ENCODE peak calls at places on chromosomes 3 and 15, in ten cellular contexts. P is sigmoid colon, N is endothelial cell of umbilical vein, R is SK-N-SH, Z is left lung, J is cardiac muscle cell, Q is keratinocyte, S is testis, O is pancreas, T is GM12878. A is an unnamed sample.

GRCh38 chr3:16338999-16339398 is 74.0 kb downstream of the OXNAD1 start:
- DNase-seq in P (no peak), N (peak; percentile 31), R (no peak), Z (no peak), J (no peak), Q (no peak), S (no peak), O (no peak), T (no peak), A (peak; percentile 89)

GRCh38 chr15:70385052-70385451 is 287.3 kb upstream of the TLE3 start:
- DNase-seq in P (no peak), N (no peak), R (peak; percentile 69), Z (no peak), J (no peak), Q (no peak), S (no peak), O (no peak), T (no peak), A (no peak)

GRCh38 chr3:139302084-139302800 is 41.6 kb upstream of the MRPS22 start:
- DNase-seq in P (no peak), N (no peak), R (peak; percentile 33), Z (no peak), J (no peak), Q (peak; percentile 54), S (no peak), O (no peak), T (no peak), A (peak; percentile 88)

GRCh38 chr15:51375966-51376640 is 34.6 kb downstream of the GLDN start:
- DNase-seq in P (no peak), N (no peak), R (no peak), Z (no peak), J (no peak), Q (no peak), S (no peak), O (no peak), T (no peak), A (peak; percentile 85)

GRCh38 chr15:29924750-29925149 is 102.5 kb upstream of the TJP1 start:
- DNase-seq in P (no peak), N (peak; percentile 54), R (no peak), Z (no peak), J (peak; percentile 93), Q (peak; percentile 77), S (no peak), O (peak; percentile 46), T (no peak), A (peak; percentile 74)

GRCh38 chr15:77493324-77493907 is 72.7 kb downstream of the HMG20A start:
- DNase-seq in P (no peak), N (peak; percentile 19), R (no peak), Z (no peak), J (no peak), Q (no peak), S (no peak), O (no peak), T (no peak), A (no peak)

GRCh38 chr3:40845447-40845846 is 320.7 kb downstream of the ZNF621 start:
- DNase-seq in P (no peak), N (no peak), R (no peak), Z (no peak), J (no peak), Q (no peak), S (no peak), O (no peak), T (no peak), A (no peak)

GRCh38 chr3:141878812-141879211 is 2.4 kb downstream of the ATP1B3 start:
- DNase-seq in P (no peak), N (peak; percentile 19), R (peak; percentile 34), Z (no peak), J (no peak), Q (no peak), S (no peak), O (no peak), T (no peak), A (peak; percentile 15)

GRCh38 chr3:170692720-170693119 is 106.8 kb upstream of the SLC7A14 start:
- DNase-seq in P (no peak), N (no peak), R (no peak), Z (no peak), J (no peak), Q (no peak), S (no peak), O (no peak), T (no peak), A (peak; percentile 96)

GRCh38 chr3:152574461-152575079 is 260.4 kb upstream of the P2RY1 start:
- DNase-seq in P (no peak), N (peak; percentile 78), R (peak; percentile 33), Z (no peak), J (peak; percentile 56), Q (no peak), S (peak; percentile 76), O (no peak), T (peak; percentile 26), A (peak; percentile 51)

GRCh38 chr3:174863488-174863887 is 4.4 kb downstream of the NAALADL2 start:
- DNase-seq in P (no peak), N (no peak), R (no peak), Z (no peak), J (no peak), Q (peak; percentile 61), S (no peak), O (no peak), T (no peak), A (peak; percentile 95)

GRCh38 chr3:24480497-24480896 is 14.2 kb downstream of the THRB start:
- DNase-seq in P (no peak), N (no peak), R (no peak), Z (no peak), J (no peak), Q (no peak), S (no peak), O (no peak), T (no peak), A (no peak)

GRCh38 chr3:116000315-116000714 is 377.0 kb downstream of the GAP43 start:
- DNase-seq in P (peak; percentile 62), N (no peak), R (no peak), Z (no peak), J (no peak), Q (peak; percentile 95), S (no peak), O (no peak), T (peak; percentile 37), A (peak; percentile 97)

GRCh38 chr3:10015476-10015904 is 10.7 kb upstream of the FANCD2 start:
- DNase-seq in P (peak; percentile 98), N (peak; percentile 91), R (no peak), Z (no peak), J (peak; percentile 77), Q (no peak), S (peak; percentile 90), O (no peak), T (no peak), A (peak; percentile 56)

DNA sequence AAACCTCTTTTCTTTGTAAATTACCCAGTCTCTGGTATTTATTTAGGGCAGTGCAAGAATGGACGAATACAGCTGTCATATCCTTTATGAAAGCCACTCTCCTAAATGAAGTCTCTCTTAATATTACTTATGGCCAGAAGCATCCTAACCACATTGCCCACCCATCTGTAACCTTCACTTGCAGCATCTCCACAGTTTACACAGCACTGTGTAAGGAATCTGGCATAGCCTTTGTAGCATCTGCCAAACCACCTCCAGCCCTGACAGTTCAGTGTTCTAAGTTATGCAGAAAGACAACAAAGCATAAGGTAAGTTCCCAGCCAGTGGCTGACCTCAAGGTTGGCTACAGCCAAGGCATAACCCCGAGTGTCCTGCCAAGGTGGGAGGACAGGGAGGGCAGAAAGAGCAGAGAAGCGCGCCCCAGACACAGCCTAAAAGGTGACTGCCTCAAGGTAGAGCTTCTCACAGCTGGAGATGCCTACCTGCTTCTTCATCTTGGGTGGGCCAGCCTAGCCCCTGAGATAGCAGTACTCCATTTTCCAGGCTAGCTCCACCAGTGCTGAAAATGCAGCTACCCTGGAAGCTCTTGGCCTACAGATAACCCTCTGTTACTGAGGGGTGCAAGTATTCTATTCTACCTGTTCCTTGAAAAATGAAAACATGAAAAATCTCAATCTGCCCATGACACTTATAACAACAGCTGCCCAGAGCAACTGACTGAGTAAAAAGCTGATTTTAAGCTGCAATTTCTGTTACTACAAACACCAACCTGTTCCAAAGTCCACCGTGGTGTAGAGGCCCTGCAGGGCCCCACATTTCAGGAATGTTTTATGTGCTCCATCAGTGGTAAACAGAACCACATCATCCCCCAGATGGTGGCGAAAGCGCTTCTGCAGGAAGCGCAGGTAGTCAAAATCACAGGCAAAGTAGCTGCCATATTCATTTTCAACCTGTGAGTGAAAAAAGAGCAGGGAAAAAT is 39.3 kb downstream of the GLB1 start:
- DNase-seq in P (no peak), N (no peak), R (no peak), Z (no peak), J (no peak), Q (no peak), S (no peak), O (no peak), T (no peak), A (no peak)
- H3K36me3 ChIP-seq in P (peaks cover 14% of the 10 kb centered on the region), N (peaks cover 12% of the 10 kb centered on the region), R (peaks cover 28% of the 10 kb centered on the region), Z (no peaks in the 10 kb centered on the region), J (peaks cover 1% of the 10 kb centered on the region), Q (peaks cover 17% of the 10 kb centered on the region), S (no peaks in the 10 kb centered on the region), O (no peaks in the 10 kb centered on the region), T (peaks cover 11% of the 10 kb centered on the region), A (peaks cover 15% of the 10 kb centered on the region)

DNA sequence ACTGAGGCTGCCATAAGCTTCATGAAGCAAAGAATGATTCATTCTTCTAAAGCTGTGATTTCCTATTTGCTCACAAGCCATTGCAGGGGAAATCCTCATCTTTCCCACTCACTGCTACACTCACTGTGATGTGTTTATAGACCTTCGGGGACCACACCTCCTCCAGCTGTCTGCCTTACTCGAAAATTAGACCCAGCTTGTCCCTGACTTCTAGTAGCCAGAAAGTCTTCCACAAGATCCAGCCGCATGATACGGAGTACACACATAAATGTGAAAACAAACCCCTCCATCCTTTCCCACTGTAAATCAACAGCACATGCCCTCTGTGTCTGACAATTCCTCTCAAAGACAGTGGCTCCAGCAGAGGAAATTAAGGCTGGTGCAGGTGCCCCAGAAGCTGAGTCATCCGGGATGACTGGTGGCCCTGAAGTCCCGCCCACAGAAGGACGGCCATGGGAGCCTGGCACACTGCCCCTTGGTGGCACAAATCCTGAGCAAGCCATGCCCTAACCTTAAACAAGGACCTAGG is 172.0 kb downstream of the STT3B start:
- DNase-seq in P (no peak), N (peak; percentile 80), R (peak; percentile 38), Z (peak; percentile 83), J (no peak), Q (no peak), S (peak; percentile 41), O (peak; percentile 75), T (no peak), A (peak; percentile 76)
- TF ChIP-seq CTCF in P (no peak), N (no peak), R (no peak), Z (no peak), J (no peak), Q (no peak), S (no peak), O (no peak), T (no peak), A (no peak)

DNA sequence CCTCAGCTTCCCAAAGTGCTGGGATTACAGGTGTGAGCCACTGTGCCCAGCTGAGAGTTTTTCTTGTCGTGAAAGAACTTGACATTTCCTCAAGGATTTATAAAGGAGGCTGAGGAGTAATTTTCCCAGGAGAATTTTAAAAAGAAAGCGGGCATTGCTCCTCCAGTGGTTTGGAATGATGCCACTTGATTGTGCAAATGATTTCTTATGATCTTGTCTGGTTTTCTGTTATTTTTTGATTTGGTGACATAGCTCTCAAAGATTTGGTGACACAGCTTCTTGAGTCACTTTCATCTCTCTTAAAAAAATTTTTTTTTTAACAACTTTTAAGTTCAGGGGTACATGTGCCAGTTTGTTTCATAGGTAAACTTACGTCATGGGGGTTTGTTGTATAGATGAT is 24.6 kb upstream of the NFKBIZ start:
- DNase-seq in P (no peak), N (no peak), R (no peak), Z (no peak), J (no peak), Q (no peak), S (no peak), O (no peak), T (no peak), A (no peak)
- H3K4me3 ChIP-seq in P (no peak overlapping the region), N (no peak overlapping the region), R (no peak overlapping the region), Z (no peak overlapping the region), J (no peak overlapping the region), Q (no peak overlapping the region), S (no peak overlapping the region), O (no peak overlapping the region), T (no peak overlapping the region), A (no peak overlapping the region)

GRCh38 chr3:71537211-71537611 is 46.3 kb downstream of the FOXP1 start:
- DNase-seq in P (no peak), N (peak; percentile 98), R (no peak), Z (no peak), J (no peak), Q (no peak), S (no peak), O (no peak), T (no peak), A (peak; percentile 93)
- H3K36me3 ChIP-seq in P (no peaks in the 10 kb centered on the region), N (no peaks in the 10 kb centered on the region), R (no peaks in the 10 kb centered on the region), Z (no peaks in the 10 kb centered on the region), J (no peaks in the 10 kb centered on the region), Q (no peaks in the 10 kb centered on the region), S (no peaks in the 10 kb centered on the region), O (no peaks in the 10 kb centered on the region), T (no peaks in the 10 kb centered on the region), A (no peaks in the 10 kb centered on the region)